ENCODE peak calls at places on chromosomes 12 and 14, in four cellular contexts. J, K, S and I are unnamed samples.
A peak's percentile ranks its signal among the peaks of the same experiment; 100 is the strongest.

GRCh38 chr14:20848316-20848954 is 42.8 kb upstream of the RNASE3 start:
- DNase-seq in J (peak; percentile 84), K (no peak), S (peak; percentile 19), I (no peak)

GRCh38 chr14:55094630-55095157 is 34.4 kb upstream of the LGALS3 start:
- DNase-seq in J (no peak), K (no peak), S (peak; percentile 85), I (no peak)

GRCh38 chr12:115341442-115341841 is 657.5 kb upstream of the TBX3 start:
- DNase-seq in J (peak; percentile 86), K (no peak), S (peak; percentile 100), I (peak; percentile 70)

GRCh38 chr14:54444701-54445100 is 3.5 kb upstream of the CNIH1 start:
- DNase-seq in J (no peak), K (no peak), S (no peak), I (no peak)

GRCh38 chr14:89243765-89244164 is 173.3 kb downstream of the FOXN3 start:
- DNase-seq in J (no peak), K (no peak), S (no peak), I (no peak)

GRCh38 chr12:48958049-48958388 is 732 bp upstream of the ARF3 start:
- DNase-seq in J (no peak), K (no peak), S (no peak), I (no peak)

GRCh38 chr14:35534884-35535793 is 1.2 kb downstream of the INSM2 start:
- DNase-seq in J (peak; percentile 33), K (peak; percentile 52), S (peak; percentile 62), I (peak; percentile 69)

GRCh38 chr12:3772380-3772779 is 19.5 kb upstream of the CRACR2A start:
- DNase-seq in J (no peak), K (no peak), S (no peak), I (peak; percentile 42)

GRCh38 chr14:61247935-61248334 is 33.2 kb downstream of the TMEM30B start:
- DNase-seq in J (no peak), K (no peak), S (peak; percentile 91), I (no peak)

GRCh38 chr12:54589964-54590363 is 1.5 kb upstream of the PPP1R1A start:
- DNase-seq in J (no peak), K (no peak), S (no peak), I (no peak)

GRCh38 chr14:100320157-100320856 is 2.8 kb upstream of the SLC25A47 start:
- DNase-seq in J (no peak), K (no peak), S (no peak), I (no peak)

GRCh38 chr12:79347852-79348251 is 342.9 kb downstream of the PAWR start:
- DNase-seq in J (no peak), K (no peak), S (no peak), I (peak; percentile 11)

GRCh38 chr14:52031781-52032180 is 37.1 kb downstream of the NID2 start:
- DNase-seq in J (no peak), K (no peak), S (peak; percentile 78), I (no peak)

GRCh38 chr12:108587826-108588225 is 10.1 kb downstream of the TMEM119 start:
- DNase-seq in J (no peak), K (peak; percentile 39), S (no peak), I (no peak)

GRCh38 chr12:72230589-72230988 is 41.6 kb upstream of the TRHDE start:
- DNase-seq in J (no peak), K (no peak), S (peak; percentile 95), I (no peak)

GRCh38 chr12:46269429-46270241 is 792 bp upstream of the SLC38A1 start:
- DNase-seq in J (peak; percentile 52), K (no peak), S (no peak), I (no peak)

GRCh38 chr12:66692170-66692569 is 13.3 kb upstream of the GRIP1 start:
- DNase-seq in J (no peak), K (no peak), S (no peak), I (no peak)

GRCh38 chr12:120397827-120398563 is 29.0 kb upstream of the MSI1 start:
- DNase-seq in J (no peak), K (no peak), S (no peak), I (no peak)

GRCh38 chr12:5511644-5512584 is 80.0 kb downstream of the NTF3 start:
- DNase-seq in J (peak; percentile 7), K (peak; percentile 43), S (peak; percentile 44), I (peak; percentile 26)

GRCh38 chr14:93893550-93894329 is 33.4 kb upstream of the FAM181A start:
- DNase-seq in J (no peak), K (peak; percentile 62), S (no peak), I (no peak)

GRCh38 chr14:51852541-51852940 is 7.9 kb upstream of the GNG2 start:
- DNase-seq in J (no peak), K (no peak), S (peak; percentile 61), I (no peak)

GRCh38 chr14:30884925-30885324 is 10.6 kb downstream of the COCH start:
- DNase-seq in J (no peak), K (no peak), S (no peak), I (no peak)

GRCh38 chr12:95107362-95107761 is 33.9 kb upstream of the NR2C1 start:
- DNase-seq in J (no peak), K (no peak), S (no peak), I (no peak)

GRCh38 chr12:117377758-117378157 is 16.3 kb upstream of the NOS1 start:
- DNase-seq in J (no peak), K (no peak), S (no peak), I (peak; percentile 13)

GRCh38 chr12:18556081-18556645 is 181.6 kb downstream of the PLCZ1 start:
- DNase-seq in J (no peak), K (no peak), S (peak; percentile 12), I (no peak)

GRCh38 chr12:109738878-109739665 is 25.4 kb downstream of the FAM222A start:
- DNase-seq in J (no peak), K (peak; percentile 6), S (peak; percentile 1), I (no peak)

GRCh38 chr14:105176513-105176912 is 4.6 kb downstream of the NUDT14 start:
- DNase-seq in J (no peak), K (no peak), S (no peak), I (no peak)
- H3K4me2 ChIP-seq in J (no peak overlapping the region), K (no peak overlapping the region), S (no peak overlapping the region), I (no peak overlapping the region)

GRCh38 chr12:50927766-50928224 is 24.5 kb upstream of the HIGD1C start:
- DNase-seq in J (no peak), K (no peak), S (no peak), I (no peak)

GRCh38 chr12:50928392-50928791 is 24.0 kb upstream of the HIGD1C start:
- DNase-seq in J (no peak), K (no peak), S (no peak), I (no peak)

GRCh38 chr12:50927356-50927755 is 25.0 kb upstream of the HIGD1C start:
- DNase-seq in J (no peak), K (no peak), S (no peak), I (peak; percentile 6)

GRCh38 chr12:50932787-50933280 is 19.5 kb upstream of the HIGD1C start:
- DNase-seq in J (no peak), K (no peak), S (no peak), I (no peak)

DNA sequence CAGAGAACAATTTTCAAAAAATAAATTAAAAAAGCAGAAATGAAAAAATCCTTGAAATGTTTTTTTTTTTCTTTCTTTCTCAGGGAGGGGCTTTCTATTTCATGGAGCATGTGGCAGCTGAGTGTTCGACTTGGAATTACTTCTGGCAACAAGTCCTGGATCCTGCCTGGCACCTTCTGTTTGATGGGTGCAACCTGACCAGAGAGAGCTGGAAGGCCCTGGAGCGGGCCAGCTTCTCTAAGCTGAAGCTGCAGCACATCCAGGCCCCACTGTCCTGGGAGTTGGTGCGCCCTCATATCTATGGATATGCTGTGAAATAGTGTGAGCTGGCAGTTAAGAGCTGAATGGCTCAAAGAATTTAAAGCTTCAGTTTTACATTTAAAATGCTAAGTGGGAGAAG is 22.5 kb upstream of the HIGD1C start:
- DNase-seq in J (no peak), K (no peak), S (no peak), I (no peak)
- H3K4me2 ChIP-seq in J (no peak overlapping the region), K (no peak overlapping the region), S (no peak overlapping the region), I (no peak overlapping the region)

DNA sequence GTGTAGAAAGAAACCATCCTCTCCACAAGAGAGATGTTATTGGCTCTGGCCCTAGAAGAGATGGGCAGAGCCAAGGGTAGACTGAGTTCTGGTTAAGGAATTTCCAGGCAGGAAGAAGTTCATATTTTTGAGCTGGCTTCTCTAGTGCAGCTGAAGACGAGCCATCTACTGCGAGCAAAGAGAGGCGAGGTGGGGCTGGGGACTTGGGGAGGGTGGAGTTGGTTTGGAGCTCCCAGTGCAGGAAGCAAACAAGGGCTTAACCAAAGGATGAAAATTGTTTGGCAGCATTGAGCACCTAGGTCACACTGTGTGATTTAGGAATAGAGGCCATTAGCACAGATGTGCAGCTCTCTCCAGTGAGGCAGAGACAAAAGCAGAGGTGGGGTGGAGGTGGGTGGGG is 239.5 kb downstream of the ZFP36L1 start:
- DNase-seq in J (no peak), K (no peak), S (no peak), I (no peak)
- H3K4me2 ChIP-seq in J (no peak overlapping the region), K (no peak overlapping the region), S (no peak overlapping the region), I (peak overlapping the region; percentile 39)

DNA sequence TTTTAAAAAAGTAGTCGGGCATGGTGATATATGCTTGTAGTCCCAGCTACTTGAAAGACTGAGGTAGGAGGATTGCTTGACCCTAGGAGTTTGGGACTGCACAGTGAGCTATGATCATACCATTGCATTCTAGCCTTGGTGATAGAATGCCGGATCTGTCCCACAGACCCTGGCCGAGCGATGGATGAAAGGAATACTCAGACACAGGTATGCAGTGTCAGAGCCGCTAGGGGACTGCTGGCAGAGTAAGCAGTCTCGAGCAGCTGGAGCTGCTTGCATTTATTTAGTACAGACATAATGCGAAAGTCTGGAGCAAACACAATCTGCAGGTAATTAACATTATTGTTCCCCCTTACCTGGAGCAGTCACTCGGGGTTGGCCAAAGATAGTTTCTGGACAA is 18.6 kb downstream of the AICDA start:
- DNase-seq in J (no peak), K (no peak), S (no peak), I (no peak)
- H3K4me2 ChIP-seq in J (no peak overlapping the region), K (no peak overlapping the region), S (no peak overlapping the region), I (no peak overlapping the region)